ENCODE peak calls at places on chromosomes 4 and X, in nine cellular contexts. V is fibroblast of mammary gland, J is suprapubic skin, T is psoas muscle, R is upper lobe of right lung, W is left lung, C is A549, U is neural progenitor cell, A is transverse colon. E is an unnamed sample.

GRCh38 chr4:149884046-149884445 is 68.4 kb upstream of the IQCM start:
- DNase-seq in C (no peak), V (peak), T (no peak), J (no peak), A (peak), W (no peak), R (no peak), U (no peak), E (no peak)

GRCh38 chr4:89197920-89198319 is 86.6 kb downstream of the TIGD2 start:
- DNase-seq in W (no peak), R (no peak), A (no peak), V (no peak), J (no peak), T (no peak), U (peak), C (no peak), E (no peak)

GRCh38 chr4:168584321-168584771 is 87.5 kb downstream of the PALLD start:
- DNase-seq in C (no peak), U (no peak), J (no peak), V (peak), T (no peak), W (no peak), R (no peak), A (no peak), E (no peak)

GRCh38 chr4:73309211-73309610 is 50.6 kb upstream of the ANKRD17 start:
- DNase-seq in W (no peak), T (no peak), R (no peak), A (no peak), C (no peak), J (no peak), V (peak), U (no peak), E (no peak)

GRCh38 chrX:116198810-116199209 is 28.3 kb downstream of the AGTR2 start:
- DNase-seq in R (no peak), V (no peak), W (no peak), U (peak), A (no peak), T (no peak), J (no peak), C (peak), E (no peak)

GRCh38 chrX:10329984-10330383 is 173.2 kb downstream of the CLCN4 start:
- DNase-seq in J (no peak), V (no peak), W (no peak), C (no peak), A (no peak), R (no peak), U (no peak), T (no peak), E (no peak)

GRCh38 chr4:128191115-128191897 is 96.3 kb downstream of the PGRMC2 start:
- DNase-seq in C (peak), J (no peak), A (peak), T (peak), R (no peak), U (peak), V (peak), W (no peak), E (peak)

GRCh38 chr4:176123710-176124407 is 58.2 kb downstream of the WDR17 start:
- DNase-seq in U (peak), V (peak), A (peak), W (no peak), C (peak), T (no peak), J (no peak), R (no peak), E (no peak)

DNA sequence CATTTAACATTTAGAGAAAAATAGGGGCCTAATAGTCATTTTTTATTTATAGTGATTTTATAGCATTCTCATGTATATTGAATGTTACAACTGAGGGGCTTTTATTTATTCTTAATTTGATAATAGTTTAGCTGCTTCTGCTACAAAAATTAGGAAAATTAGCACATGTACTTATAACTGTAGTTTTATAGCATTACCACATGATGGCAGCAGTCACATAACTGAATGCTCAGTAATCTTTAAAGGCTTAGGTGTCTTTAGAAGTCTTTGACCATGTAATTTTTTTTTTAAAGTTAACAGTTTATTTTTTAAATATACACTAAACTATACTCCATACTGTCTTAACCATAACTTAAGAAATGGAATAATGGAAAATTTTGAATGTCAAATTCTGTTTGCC is 136.6 kb downstream of the STAG2 start:
- DNase-seq in A (no peak), R (no peak), J (no peak), U (peak), V (peak), T (no peak), C (peak), W (no peak), E (no peak)
- TF ChIP-seq CTCF in A (peak), R (peak), J (peak), U (peak), V (peak), T (peak), C (peak), W (peak), E (peak)

DNA sequence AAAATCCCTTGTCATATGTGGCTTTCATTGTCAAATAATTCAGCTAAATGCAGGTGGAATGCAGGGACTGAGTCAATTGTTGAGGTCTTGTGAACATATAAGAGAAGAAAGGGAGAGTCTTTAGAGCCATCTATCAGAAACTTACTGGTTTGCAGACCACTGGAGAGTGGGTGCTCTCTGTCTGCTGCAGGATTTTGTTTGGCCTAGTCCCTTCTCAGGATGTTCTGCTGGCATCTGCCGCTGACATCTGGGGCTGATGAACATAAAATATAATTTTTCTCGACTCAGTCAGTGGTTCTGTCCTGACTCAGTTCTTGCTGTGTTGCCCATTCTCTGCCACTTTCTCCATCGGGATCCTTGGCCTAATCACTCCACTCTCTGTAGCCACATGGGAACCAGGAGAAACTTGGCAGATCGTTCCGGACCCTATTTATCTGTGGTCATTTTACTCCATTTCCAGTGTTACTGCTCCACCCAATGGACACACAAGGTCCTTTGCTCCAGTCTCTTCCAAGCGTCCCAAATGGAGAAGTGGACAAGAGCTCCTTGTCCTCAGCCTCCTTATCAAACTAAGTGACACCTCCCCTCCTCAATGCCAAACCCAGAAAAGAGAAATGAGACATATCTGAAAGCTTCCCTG is 436.2 kb downstream of the FAT4 start:
- DNase-seq in R (no peak), T (no peak), A (no peak), C (peak), W (no peak), U (peak), J (no peak), V (peak), E (no peak)
- TF ChIP-seq CTCF in R (peak), T (peak), A (no peak), C (peak), W (no peak), U (peak), J (peak), V (peak), E (no peak)

GRCh38 chr4:182496392-182496791 is 253.2 kb downstream of the TENM3 start:
- DNase-seq in W (no peak), A (no peak), J (no peak), V (no peak), R (no peak), U (no peak), C (no peak), T (no peak), E (no peak)

GRCh38 chr4:182495111-182495510 is 251.9 kb downstream of the TENM3 start:
- DNase-seq in R (no peak), T (no peak), V (no peak), A (no peak), W (no peak), C (no peak), J (no peak), U (no peak), E (no peak)

GRCh38 chr4:182494103-182494502 is 250.9 kb downstream of the TENM3 start:
- DNase-seq in C (no peak), T (no peak), U (no peak), W (no peak), V (no peak), A (no peak), R (no peak), J (no peak), E (no peak)

GRCh38 chr4:182493377-182493776 is 250.2 kb downstream of the TENM3 start:
- DNase-seq in R (no peak), T (no peak), C (no peak), W (no peak), J (no peak), V (no peak), U (no peak), A (no peak), E (no peak)

GRCh38 chr4:182495986-182496385 is 252.8 kb downstream of the TENM3 start:
- DNase-seq in U (no peak), C (no peak), J (no peak), W (no peak), A (no peak), R (no peak), T (no peak), V (no peak), E (no peak)
- TF ChIP-seq CTCF in U (no peak), C (no peak), J (no peak), W (no peak), A (no peak), R (no peak), T (no peak), V (no peak), E (no peak)

DNA sequence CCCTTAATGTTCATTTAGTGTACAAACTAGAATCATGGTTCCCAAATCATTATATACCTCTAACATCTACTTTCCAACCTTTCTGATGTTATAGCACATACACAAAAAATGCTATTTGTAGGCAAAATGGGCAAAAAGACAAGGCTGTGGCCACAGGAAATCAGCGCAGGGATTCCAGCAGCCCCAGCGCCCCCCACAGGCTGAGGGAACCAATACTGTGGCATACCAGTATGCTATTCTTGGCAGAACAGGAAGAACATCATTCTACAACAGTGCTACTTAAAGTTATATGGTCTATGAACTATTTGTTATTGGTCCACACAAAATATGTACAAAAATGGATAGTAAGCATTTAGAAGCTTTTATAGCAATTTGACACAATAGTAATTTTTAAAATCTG is 25.3 kb downstream of the STEEP1 start:
- DNase-seq in J (no peak), V (no peak), A (no peak), U (no peak), C (no peak), T (no peak), R (no peak), W (no peak), E (no peak)
- TF ChIP-seq CTCF in J (no peak), V (peak), A (no peak), U (peak), C (no peak), T (no peak), R (no peak), W (no peak), E (no peak)

GRCh38 chr4:48102303-48102702 is 31.7 kb downstream of the TXK start:
- DNase-seq in U (no peak), R (no peak), T (no peak), C (no peak), W (no peak), V (no peak), J (no peak), A (no peak), E (no peak)
- TF ChIP-seq CTCF in U (peak), R (no peak), T (no peak), C (peak), W (no peak), V (peak), J (no peak), A (no peak), E (no peak)

GRCh38 chrX:125132274-125132673 is 187.4 kb upstream of the TEX13C start:
- DNase-seq in C (peak), R (no peak), T (no peak), J (no peak), U (peak), V (peak), W (no peak), A (no peak), E (no peak)
- TF ChIP-seq CTCF in C (peak), R (peak), T (no peak), J (no peak), U (peak), V (peak), W (no peak), A (no peak), E (peak)

DNA sequence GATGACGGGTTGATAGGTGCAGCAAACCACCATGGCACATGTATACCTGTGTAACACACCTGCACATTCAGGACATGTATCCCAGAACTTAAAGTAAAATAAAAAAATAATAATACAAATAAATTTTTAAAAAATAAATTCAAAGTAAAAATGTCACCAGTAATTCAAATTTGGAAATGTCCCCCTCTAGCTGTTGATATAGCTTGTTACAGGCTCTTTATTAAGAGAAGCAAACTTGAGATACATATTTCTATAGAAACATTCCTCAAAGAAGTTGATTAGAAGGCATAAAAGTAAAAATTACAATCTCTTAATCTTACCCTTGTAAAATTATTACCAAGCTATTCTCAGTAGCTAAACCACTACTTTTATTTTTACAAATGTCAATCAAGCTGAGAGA is 1397.0 kb downstream of the FAM133A start:
- DNase-seq in A (no peak), T (no peak), C (no peak), W (no peak), R (no peak), U (no peak), V (peak), J (no peak), E (no peak)
- TF ChIP-seq CTCF in A (no peak), T (no peak), C (no peak), W (peak), R (no peak), U (peak), V (peak), J (no peak), E (no peak)

GRCh38 chr4:80324171-80324570 is 11.4 kb upstream of the CFAP299 start:
- DNase-seq in J (no peak), T (no peak), R (no peak), A (no peak), C (no peak), W (no peak), U (no peak), V (no peak), E (no peak)

GRCh38 chr4:80321776-80322175 is 13.8 kb upstream of the CFAP299 start:
- DNase-seq in J (no peak), T (no peak), V (no peak), U (no peak), C (no peak), A (no peak), R (no peak), W (no peak), E (no peak)

GRCh38 chr4:80321341-80321740 is 14.2 kb upstream of the CFAP299 start:
- DNase-seq in U (no peak), R (no peak), W (no peak), T (no peak), C (no peak), V (no peak), J (no peak), A (no peak), E (no peak)

DNA sequence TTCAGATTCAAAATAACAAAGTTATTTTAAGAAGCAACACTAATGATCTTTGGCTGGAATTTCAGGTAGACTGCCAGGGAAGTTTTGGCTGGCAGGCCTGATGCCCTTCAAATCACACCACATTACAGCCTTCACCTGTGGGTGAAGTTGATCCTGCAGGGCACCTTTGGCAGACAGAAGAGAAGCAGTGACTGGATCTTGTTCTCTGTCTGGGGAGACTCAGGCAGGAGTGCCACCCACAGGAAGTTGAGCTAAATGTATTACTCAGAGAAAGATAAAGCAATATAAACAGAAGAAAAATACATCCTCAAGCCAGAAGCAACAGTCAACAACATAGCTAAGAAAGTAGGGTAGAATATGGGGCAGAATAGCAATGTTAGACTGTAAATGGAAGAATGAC is 12.8 kb upstream of the CFAP299 start:
- DNase-seq in J (no peak), A (no peak), C (no peak), U (no peak), R (no peak), T (no peak), V (peak), W (no peak), E (no peak)
- TF ChIP-seq CTCF in J (no peak), A (no peak), C (no peak), U (no peak), R (no peak), T (no peak), V (peak), W (no peak), E (no peak)

DNA sequence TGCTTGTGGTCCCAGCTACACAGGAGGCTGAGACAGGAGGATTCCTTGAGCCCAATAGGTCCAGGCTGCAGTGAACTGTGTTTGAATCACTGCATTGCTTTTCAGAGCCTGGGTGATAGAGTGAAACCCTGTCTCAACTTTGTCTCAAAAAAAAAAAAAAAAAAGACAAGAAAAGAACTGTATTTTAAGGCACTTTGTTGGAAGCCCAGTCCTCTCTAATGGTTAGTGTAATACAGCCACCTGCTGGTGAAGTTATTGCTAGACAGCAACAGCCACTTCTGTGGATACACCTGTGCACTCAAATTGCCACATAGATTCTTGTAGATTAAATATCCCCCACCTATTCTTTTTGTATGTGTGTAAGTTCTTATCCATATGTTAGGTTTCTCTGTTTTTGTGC is 10.1 kb upstream of the FGG start:
- DNase-seq in U (peak), A (no peak), T (no peak), V (peak), C (peak), W (no peak), R (no peak), J (no peak), E (no peak)
- TF ChIP-seq CTCF in U (peak), A (peak), T (peak), V (peak), C (peak), W (peak), R (peak), J (peak), E (peak)